ENCODE peak calls at places on chromosomes 5 and 9, in six cellular contexts. Q is aorta, I is Panc1, X is stomach, K is HepG2, O is PC-3. F is an unnamed sample.

GRCh38 chr5:115952579-115952978 is 9.7 kb upstream of the LVRN start:
- DNase-seq in O (no peak), Q (no peak), K (no peak), X (no peak), I (no peak), F (no peak)

GRCh38 chr9:113993838-113994540 is 84.1 kb downstream of the AMBP start:
- DNase-seq in X (peak; percentile 95), K (no peak), I (no peak), O (peak; percentile 5), Q (peak; percentile 95), F (peak; percentile 96)

GRCh38 chr5:63194126-63194525 is 615.5 kb downstream of the LRRC70 start:
- DNase-seq in O (no peak), X (no peak), Q (no peak), K (no peak), I (no peak), F (no peak)

GRCh38 chr5:32098291-32098690 is 75.8 kb downstream of the GOLPH3 start:
- DNase-seq in K (no peak), X (peak; percentile 20), O (no peak), Q (no peak), I (no peak), F (no peak)

GRCh38 chr5:173868096-173868879 is 19.9 kb upstream of the CPEB4 start:
- DNase-seq in I (no peak), O (peak; percentile 95), K (peak; percentile 43), X (peak; percentile 77), Q (no peak), F (peak; percentile 82)

GRCh38 chr9:118992813-118993747 is 376.2 kb downstream of the BRINP1 start:
- DNase-seq in Q (no peak), K (no peak), X (no peak), I (no peak), O (no peak), F (no peak)

GRCh38 chr5:153863941-153864340 is 174.8 kb downstream of the FAM114A2 start:
- DNase-seq in K (no peak), O (no peak), X (no peak), Q (no peak), I (no peak), F (no peak)

GRCh38 chr5:172170251-172170701 is 17.7 kb downstream of the STK10 start:
- DNase-seq in K (no peak), Q (no peak), O (no peak), I (no peak), X (no peak), F (peak; percentile 25)

GRCh38 chr9:89078860-89079259 is 87.6 kb downstream of the S1PR3 start:
- DNase-seq in I (no peak), Q (no peak), K (no peak), O (peak; percentile 5), X (no peak), F (no peak)

GRCh38 chr9:21709464-21710058 is 92.9 kb upstream of the MTAP start:
- DNase-seq in O (peak; percentile 73), X (peak; percentile 72), Q (no peak), I (no peak), K (peak; percentile 37), F (peak; percentile 32)

GRCh38 chr5:171667341-171668096 is 118.1 kb upstream of the SMIM23 start:
- DNase-seq in X (no peak), O (no peak), I (no peak), Q (peak; percentile 92), K (no peak), F (peak; percentile 61)

GRCh38 chr5:141560725-141561483 is 57.9 kb downstream of the DIAPH1 start:
- DNase-seq in I (no peak), O (peak; percentile 76), Q (peak; percentile 85), K (peak; percentile 10), X (peak; percentile 57), F (peak; percentile 86)

GRCh38 chr5:53820119-53820801 is 259.8 kb downstream of the NDUFS4 start:
- DNase-seq in K (no peak), X (no peak), I (no peak), Q (no peak), O (no peak), F (no peak)

GRCh38 chr5:66498791-66499207 is 97.4 kb upstream of the MAST4 start:
- DNase-seq in I (no peak), O (peak; percentile 10), Q (no peak), K (peak; percentile 6), X (no peak), F (no peak)

GRCh38 chr5:175082866-175083590 is 358.6 kb downstream of the MSX2 start:
- DNase-seq in K (no peak), X (no peak), Q (no peak), O (no peak), I (no peak), F (no peak)

GRCh38 chr9:104075801-104076753 is 18.0 kb upstream of the SMC2 start:
- DNase-seq in Q (no peak), X (no peak), K (no peak), O (peak; percentile 8), I (no peak), F (no peak)

GRCh38 chr9:115590016-115590415 is 472.1 kb upstream of the TNC start:
- DNase-seq in O (peak; percentile 79), Q (no peak), X (no peak), I (no peak), K (no peak), F (no peak)

GRCh38 chr9:138101444-138102234 is 224.1 kb downstream of the CACNA1B start:
- DNase-seq in K (no peak), X (peak; percentile 15), O (no peak), Q (peak; percentile 60), I (no peak), F (peak; percentile 2)

GRCh38 chr5:126516852-126517251 is 78.2 kb downstream of the ALDH7A1 start:
- DNase-seq in O (no peak), X (no peak), Q (no peak), I (no peak), K (no peak), F (no peak)

GRCh38 chr5:126521130-126521529 is 73.9 kb downstream of the ALDH7A1 start:
- DNase-seq in K (no peak), I (no peak), Q (no peak), X (no peak), O (no peak), F (no peak)

GRCh38 chr5:126516133-126516532 is 78.9 kb downstream of the ALDH7A1 start:
- DNase-seq in K (no peak), I (no peak), X (no peak), Q (no peak), O (no peak), F (no peak)

GRCh38 chr5:126520593-126520953 is 74.4 kb downstream of the ALDH7A1 start:
- DNase-seq in K (no peak), Q (no peak), I (no peak), X (no peak), O (no peak), F (no peak)

GRCh38 chr5:126519637-126520592 is 75.1 kb downstream of the ALDH7A1 start:
- DNase-seq in K (no peak), I (no peak), X (no peak), O (no peak), Q (no peak), F (peak; percentile 39)
- H3K4me1 ChIP-seq in K (no peaks in the 10 kb centered on the region), I (peaks cover 3% of the 10 kb centered on the region), X (peaks cover 14% of the 10 kb centered on the region), O (no peaks in the 10 kb centered on the region), Q (peaks cover 5% of the 10 kb centered on the region), F (peaks cover 5% of the 10 kb centered on the region)

DNA sequence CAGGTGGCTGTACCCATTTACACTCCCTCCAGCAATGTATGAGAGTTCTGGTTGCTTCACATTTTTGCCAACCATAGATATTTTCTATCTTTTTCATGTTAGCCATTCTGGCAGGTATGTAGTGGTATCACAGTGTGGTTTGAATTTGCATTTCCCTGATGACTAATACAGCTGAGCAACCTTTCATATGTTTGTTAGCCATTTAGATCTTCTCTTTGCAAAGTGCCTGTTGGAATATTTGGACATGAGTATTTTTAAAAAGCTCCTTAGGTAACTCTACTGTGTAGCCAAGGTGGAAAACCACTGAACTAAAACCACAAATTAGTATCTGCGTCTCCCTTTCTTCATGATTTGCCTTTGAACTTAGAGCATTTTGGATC is 31.9 kb downstream of the IRF1 start:
- DNase-seq in I (no peak), K (no peak), O (peak; percentile 57), Q (no peak), X (no peak), F (no peak)
- H3K27ac ChIP-seq in I (no peak overlapping the region), K (no peak overlapping the region), O (peak overlapping the region; percentile 64), Q (no peak overlapping the region), X (no peak overlapping the region), F (no peak overlapping the region)

GRCh38 chr5:139663207-139663606 is 15.1 kb downstream of the CXXC5 start:
- DNase-seq in K (no peak), Q (no peak), I (no peak), X (no peak), O (no peak), F (no peak)

GRCh38 chr5:139660105-139660915 is 12.2 kb downstream of the CXXC5 start:
- DNase-seq in X (peak; percentile 92), Q (peak; percentile 90), K (no peak), I (no peak), O (peak; percentile 82), F (peak; percentile 87)

GRCh38 chr5:139662617-139663016 is 14.5 kb downstream of the CXXC5 start:
- DNase-seq in X (no peak), K (no peak), O (no peak), I (no peak), Q (no peak), F (no peak)

GRCh38 chr5:139659673-139660072 is 11.5 kb downstream of the CXXC5 start:
- DNase-seq in O (no peak), Q (no peak), K (no peak), I (no peak), X (no peak), F (no peak)

DNA sequence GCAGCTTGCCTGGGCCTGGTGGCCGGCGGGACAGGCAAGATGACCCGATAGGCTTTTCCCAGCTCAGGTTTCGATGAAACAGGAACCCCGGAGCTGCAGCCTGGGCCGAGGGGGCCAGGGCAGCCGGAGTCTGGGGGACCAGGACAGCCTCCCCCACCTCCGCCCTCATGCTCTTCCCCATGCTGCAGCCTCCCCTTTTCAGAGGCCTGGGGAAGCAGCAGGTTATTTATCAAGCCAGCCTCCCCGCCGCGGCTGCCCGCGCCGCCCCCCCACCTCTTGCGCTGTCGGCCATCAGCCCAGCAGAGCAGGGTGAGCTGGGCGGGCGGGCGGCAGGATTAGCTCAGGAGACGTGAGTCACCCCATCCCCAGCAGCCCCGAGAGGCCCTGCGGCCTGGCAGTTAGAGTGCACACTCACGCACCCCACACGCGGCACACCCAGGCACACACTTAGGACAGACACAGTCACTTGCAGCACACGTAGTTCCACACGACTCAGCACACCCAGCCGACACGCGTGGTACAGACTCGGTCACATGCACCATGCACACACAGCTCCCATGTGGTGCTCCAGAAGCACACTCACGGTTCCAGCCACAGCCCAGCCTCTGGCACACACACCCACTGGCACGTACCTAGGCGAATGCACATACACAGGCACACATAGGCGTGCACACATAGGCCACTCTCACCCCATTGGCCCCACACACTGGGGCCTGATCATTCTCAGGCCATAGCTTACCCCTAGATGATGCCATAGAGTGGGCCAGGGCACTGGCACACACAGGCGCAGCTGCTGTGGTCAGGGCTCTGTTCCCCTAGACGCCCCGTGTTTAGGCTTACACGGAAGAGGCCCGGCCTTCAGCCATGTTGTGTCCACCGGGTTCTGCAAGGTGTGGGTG is 13.0 kb downstream of the CXXC5 start:
- DNase-seq in Q (peak; percentile 97), I (peak; percentile 55), X (peak; percentile 87), K (no peak), O (peak; percentile 81), F (peak; percentile 62)
- H3K4me1 ChIP-seq in Q (no peaks in the 10 kb centered on the region), I (peaks cover 94% of the 10 kb centered on the region), X (peaks cover 88% of the 10 kb centered on the region), K (peaks cover 72% of the 10 kb centered on the region), O (peaks cover 31% of the 10 kb centered on the region), F (peaks cover 49% of the 10 kb centered on the region)

DNA sequence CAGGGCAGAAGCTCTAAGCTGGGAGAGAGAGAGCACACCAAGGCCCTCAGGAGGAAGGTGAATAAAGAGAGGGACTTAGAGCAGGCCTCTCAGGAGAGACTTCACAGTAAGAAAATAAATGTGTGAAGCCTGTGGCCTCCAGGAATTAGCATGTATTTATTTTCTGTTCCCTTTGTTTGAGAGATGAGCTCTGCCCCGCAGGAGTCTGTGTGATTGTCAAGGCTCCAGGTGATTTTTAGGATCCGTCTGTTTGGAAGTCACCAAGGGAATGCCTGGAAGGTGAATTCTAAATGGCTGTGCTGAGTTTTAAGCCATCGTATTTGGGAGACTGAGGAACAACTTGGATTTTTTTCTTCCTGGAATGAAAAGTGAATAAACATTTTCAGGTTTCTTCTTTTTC is 108.3 kb upstream of the ICE1 start:
- DNase-seq in I (no peak), O (no peak), X (no peak), Q (no peak), K (no peak), F (no peak)
- H3K27ac ChIP-seq in I (no peak overlapping the region), O (no peak overlapping the region), X (no peak overlapping the region), Q (no peak overlapping the region), K (no peak overlapping the region), F (no peak overlapping the region)